ENCODE peak calls at places on chromosomes 11 and 22, in six cellular contexts. P is AG09319, K is cardiac fibroblast, C is ACHN, O is astrocyte of the cerebellum, Y is NCI-H146. X is an unnamed sample.
A peak's percentile ranks its signal among the peaks of the same experiment; 100 is the strongest.

GRCh38 chr22:20494978-20495860 is at the start of gene KLHL22:
- DNase-seq in O (no peak), P (no peak), K (peak; percentile 37), Y (peak; percentile 64), C (peak; percentile 46), X (peak; percentile 53)

GRCh38 chr22:44526431-44527115 is 28.5 kb upstream of the RTL6 start:
- DNase-seq in P (no peak), K (no peak), C (no peak), O (no peak), Y (no peak), X (peak; percentile 36)

GRCh38 chr11:19849107-19849789 is 136.6 kb downstream of the NAV2 start:
- DNase-seq in O (no peak), K (no peak), P (no peak), Y (peak; percentile 64), C (no peak), X (no peak)

GRCh38 chr11:113046866-113047265 is 85.6 kb downstream of the NCAM1 start:
- DNase-seq in P (no peak), C (no peak), O (no peak), K (no peak), Y (no peak), X (peak; percentile 29)

GRCh38 chr22:42287174-42287890 is 16.9 kb upstream of the TCF20 start:
- DNase-seq in C (no peak), O (no peak), P (no peak), K (no peak), Y (no peak), X (no peak)

GRCh38 chr11:76663461-76663760 is 7.1 kb downstream of the LRRC32 start:
- DNase-seq in Y (no peak), C (no peak), P (no peak), O (no peak), K (no peak), X (no peak)

GRCh38 chr11:96187779-96188624 is 155.0 kb downstream of the MAML2 start:
- DNase-seq in K (peak; percentile 93), Y (no peak), P (peak; percentile 35), C (peak; percentile 65), O (peak; percentile 70), X (peak; percentile 79)

GRCh38 chr11:44744160-44744559 is 17.4 kb downstream of the TSPAN18 start:
- DNase-seq in P (peak; percentile 32), K (no peak), C (no peak), Y (no peak), O (no peak), X (peak; percentile 41)

GRCh38 chr11:47327025-47327424 is 25.5 kb downstream of the MYBPC3 start:
- DNase-seq in P (no peak), Y (no peak), C (no peak), K (no peak), O (no peak), X (no peak)

GRCh38 chr11:131817701-131818188 is 447.3 kb downstream of the NTM start:
- DNase-seq in P (no peak), O (no peak), K (no peak), C (no peak), Y (no peak), X (no peak)

GRCh38 chr11:10617551-10617950 is 49.1 kb upstream of the LYVE1 start:
- DNase-seq in Y (no peak), O (no peak), K (no peak), C (no peak), P (no peak), X (no peak)

GRCh38 chr22:45816771-45817170 is 145.1 kb downstream of the ATXN10 start:
- DNase-seq in P (no peak), O (no peak), K (no peak), Y (no peak), C (no peak), X (no peak)